ENCODE peak calls at places on chromosome 21, in seven cellular contexts. One of them, this sample, is unnamed.
A peak's percentile ranks its signal among the peaks of the same experiment; 100 is the strongest.

GRCh38 chr21:34839070-34839820 is 170.5 kb downstream of the CLIC6 start:
- DNase-seq in IMR-90: no peak
- DNase-seq in neuronal stem cell: no peak
- DNase-seq in mesenchymal stem cell: no peak
- DNase-seq in H9: no peak
- DNase-seq in H1: no peak
- DNase-seq in trophoblast cell: no peak
- DNase-seq in this sample: no peak

GRCh38 chr21:46229133-46229922 is 754 bp upstream of the LSS start:
- DNase-seq in IMR-90: no peak
- DNase-seq in neuronal stem cell: peak; percentile 74
- DNase-seq in mesenchymal stem cell: no peak
- DNase-seq in H9: no peak
- DNase-seq in H1: no peak
- DNase-seq in trophoblast cell: no peak
- DNase-seq in this sample: peak; percentile 10

GRCh38 chr21:36955783-36956182 is 10.7 kb downstream of the HLCS start:
- DNase-seq in IMR-90: no peak
- DNase-seq in neuronal stem cell: no peak
- DNase-seq in mesenchymal stem cell: no peak
- DNase-seq in H9: no peak
- DNase-seq in H1: no peak
- DNase-seq in trophoblast cell: no peak
- DNase-seq in this sample: no peak

GRCh38 chr21:31713973-31714740 is 17.8 kb downstream of the SCAF4 start:
- DNase-seq in IMR-90: peak; percentile 45
- DNase-seq in neuronal stem cell: no peak
- DNase-seq in mesenchymal stem cell: peak; percentile 34
- DNase-seq in H9: no peak
- DNase-seq in H1: no peak
- DNase-seq in trophoblast cell: peak; percentile 77
- DNase-seq in this sample: no peak

GRCh38 chr21:35321322-35322200 is 272.5 kb upstream of the RUNX1 start:
- DNase-seq in IMR-90: no peak
- DNase-seq in neuronal stem cell: no peak
- DNase-seq in mesenchymal stem cell: no peak
- DNase-seq in H9: no peak
- DNase-seq in H1: no peak
- DNase-seq in trophoblast cell: no peak
- DNase-seq in this sample: no peak

GRCh38 chr21:35172231-35172630 is 123.1 kb upstream of the RUNX1 start:
- DNase-seq in IMR-90: no peak
- DNase-seq in neuronal stem cell: no peak
- DNase-seq in mesenchymal stem cell: no peak
- DNase-seq in H9: no peak
- DNase-seq in H1: no peak
- DNase-seq in trophoblast cell: no peak
- DNase-seq in this sample: no peak

GRCh38 chr21:25670726-25671125 is 31.7 kb downstream of the JAM2 start:
- DNase-seq in IMR-90: peak; percentile 30
- DNase-seq in neuronal stem cell: no peak
- DNase-seq in mesenchymal stem cell: no peak
- DNase-seq in H9: no peak
- DNase-seq in H1: no peak
- DNase-seq in trophoblast cell: no peak
- DNase-seq in this sample: no peak

GRCh38 chr21:39318091-39318959 is 4.9 kb upstream of the BRWD1 start:
- DNase-seq in IMR-90: no peak
- DNase-seq in neuronal stem cell: no peak
- DNase-seq in mesenchymal stem cell: no peak
- DNase-seq in H9: no peak
- DNase-seq in H1: no peak
- DNase-seq in trophoblast cell: peak; percentile 75
- DNase-seq in this sample: no peak

GRCh38 chr21:41280115-41280919 is 36.3 kb upstream of the FAM3B start:
- DNase-seq in IMR-90: peak; percentile 85
- DNase-seq in neuronal stem cell: no peak
- DNase-seq in mesenchymal stem cell: no peak
- DNase-seq in H9: no peak
- DNase-seq in H1: no peak
- DNase-seq in trophoblast cell: peak; percentile 21
- DNase-seq in this sample: no peak

GRCh38 chr21:15978158-15978805 is 248.5 kb downstream of the USP25 start:
- DNase-seq in IMR-90: peak; percentile 6
- DNase-seq in neuronal stem cell: no peak
- DNase-seq in mesenchymal stem cell: no peak
- DNase-seq in H9: no peak
- DNase-seq in H1: no peak
- DNase-seq in trophoblast cell: peak; percentile 30
- DNase-seq in this sample: peak; percentile 75

GRCh38 chr21:38440746-38441145 is 57.5 kb downstream of the ERG start:
- DNase-seq in IMR-90: peak; percentile 80
- DNase-seq in neuronal stem cell: peak; percentile 26
- DNase-seq in mesenchymal stem cell: peak; percentile 92
- DNase-seq in H9: no peak
- DNase-seq in H1: no peak
- DNase-seq in trophoblast cell: peak; percentile 69
- DNase-seq in this sample: peak; percentile 58

GRCh38 chr21:31354604-31355443 is 10.8 kb upstream of the TIAM1 start:
- DNase-seq in IMR-90: peak; percentile 87
- DNase-seq in neuronal stem cell: no peak
- DNase-seq in mesenchymal stem cell: peak; percentile 36
- DNase-seq in H9: no peak
- DNase-seq in H1: no peak
- DNase-seq in trophoblast cell: peak; percentile 92
- DNase-seq in this sample: no peak

GRCh38 chr21:38327984-38328383 is 71.2 kb downstream of the KCNJ15 start:
- DNase-seq in IMR-90: no peak
- DNase-seq in neuronal stem cell: no peak
- DNase-seq in mesenchymal stem cell: no peak
- DNase-seq in H9: no peak
- DNase-seq in H1: no peak
- DNase-seq in trophoblast cell: no peak
- DNase-seq in this sample: no peak

GRCh38 chr21:43754948-43755781 is 20.9 kb downstream of the CSTB start:
- DNase-seq in IMR-90: no peak
- DNase-seq in neuronal stem cell: no peak
- DNase-seq in mesenchymal stem cell: no peak
- DNase-seq in H9: no peak
- DNase-seq in H1: no peak
- DNase-seq in trophoblast cell: no peak
- DNase-seq in this sample: no peak

GRCh38 chr21:37237346-37237745 is 29.8 kb downstream of the VPS26C start:
- DNase-seq in IMR-90: no peak
- DNase-seq in neuronal stem cell: no peak
- DNase-seq in mesenchymal stem cell: no peak
- DNase-seq in H9: no peak
- DNase-seq in H1: no peak
- DNase-seq in trophoblast cell: no peak
- DNase-seq in this sample: no peak

GRCh38 chr21:32733356-32733755 is 5.5 kb upstream of the SYNJ1 start:
- DNase-seq in IMR-90: no peak
- DNase-seq in neuronal stem cell: no peak
- DNase-seq in mesenchymal stem cell: no peak
- DNase-seq in H9: no peak
- DNase-seq in H1: no peak
- DNase-seq in trophoblast cell: no peak
- DNase-seq in this sample: no peak

GRCh38 chr21:42607525-42608102 is 45.8 kb upstream of the PDE9A start:
- DNase-seq in IMR-90: no peak
- DNase-seq in neuronal stem cell: no peak
- DNase-seq in mesenchymal stem cell: no peak
- DNase-seq in H9: no peak
- DNase-seq in H1: no peak
- DNase-seq in trophoblast cell: peak; percentile 47
- DNase-seq in this sample: no peak

GRCh38 chr21:42612390-42612789 is 41.0 kb upstream of the PDE9A start:
- DNase-seq in IMR-90: no peak
- DNase-seq in neuronal stem cell: no peak
- DNase-seq in mesenchymal stem cell: no peak
- DNase-seq in H9: no peak
- DNase-seq in H1: no peak
- DNase-seq in trophoblast cell: no peak
- DNase-seq in this sample: no peak

GRCh38 chr21:42613756-42614155 is 39.7 kb upstream of the PDE9A start:
- DNase-seq in IMR-90: no peak
- DNase-seq in neuronal stem cell: no peak
- DNase-seq in mesenchymal stem cell: no peak
- DNase-seq in H9: no peak
- DNase-seq in H1: no peak
- DNase-seq in trophoblast cell: no peak
- DNase-seq in this sample: no peak

GRCh38 chr21:42611852-42612251 is 41.6 kb upstream of the PDE9A start:
- DNase-seq in IMR-90: no peak
- DNase-seq in neuronal stem cell: no peak
- DNase-seq in mesenchymal stem cell: no peak
- DNase-seq in H9: no peak
- DNase-seq in H1: no peak
- DNase-seq in trophoblast cell: no peak
- DNase-seq in this sample: no peak

GRCh38 chr21:42609806-42610205 is 43.6 kb upstream of the PDE9A start:
- DNase-seq in IMR-90: no peak
- DNase-seq in neuronal stem cell: no peak
- DNase-seq in mesenchymal stem cell: no peak
- DNase-seq in H9: no peak
- DNase-seq in H1: no peak
- DNase-seq in trophoblast cell: no peak
- DNase-seq in this sample: no peak
- H3K18ac ChIP-seq in IMR-90: no peak overlapping the region
- H3K18ac ChIP-seq in neuronal stem cell: no peak overlapping the region
- H3K18ac ChIP-seq in mesenchymal stem cell: no peak overlapping the region
- H3K18ac ChIP-seq in H9: no peak overlapping the region
- H3K18ac ChIP-seq in H1: no peak overlapping the region
- H3K18ac ChIP-seq in trophoblast cell: no peak overlapping the region
- H3K18ac ChIP-seq in this sample: no peak overlapping the region

DNA sequence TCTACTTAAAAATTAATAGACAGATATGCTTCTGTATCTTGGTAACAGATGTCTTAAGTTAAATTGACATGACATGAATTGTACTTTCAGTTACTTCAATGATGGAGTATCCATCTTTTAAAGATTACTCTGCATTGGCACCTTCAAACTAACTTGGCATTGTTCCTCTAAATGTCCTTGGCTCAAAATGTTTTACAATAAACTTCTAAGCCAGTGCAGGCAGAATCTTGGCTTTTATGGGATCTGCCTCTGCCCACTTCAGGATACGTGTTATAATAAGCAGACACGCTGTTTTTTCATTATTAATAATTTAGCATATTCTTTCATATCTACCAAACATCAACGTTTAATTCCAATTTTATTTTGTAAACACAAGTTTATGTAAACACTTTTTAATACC is 873.4 kb upstream of the ADAMTS5 start:
- DNase-seq in IMR-90: no peak
- DNase-seq in neuronal stem cell: no peak
- DNase-seq in mesenchymal stem cell: no peak
- DNase-seq in H9: no peak
- DNase-seq in H1: no peak
- DNase-seq in trophoblast cell: no peak
- DNase-seq in this sample: no peak
- H3K18ac ChIP-seq in IMR-90: no peak overlapping the region
- H3K18ac ChIP-seq in neuronal stem cell: no peak overlapping the region
- H3K18ac ChIP-seq in mesenchymal stem cell: no peak overlapping the region
- H3K18ac ChIP-seq in H9: no peak overlapping the region
- H3K18ac ChIP-seq in H1: no peak overlapping the region
- H3K18ac ChIP-seq in trophoblast cell: no peak overlapping the region
- H3K18ac ChIP-seq in this sample: no peak overlapping the region

DNA sequence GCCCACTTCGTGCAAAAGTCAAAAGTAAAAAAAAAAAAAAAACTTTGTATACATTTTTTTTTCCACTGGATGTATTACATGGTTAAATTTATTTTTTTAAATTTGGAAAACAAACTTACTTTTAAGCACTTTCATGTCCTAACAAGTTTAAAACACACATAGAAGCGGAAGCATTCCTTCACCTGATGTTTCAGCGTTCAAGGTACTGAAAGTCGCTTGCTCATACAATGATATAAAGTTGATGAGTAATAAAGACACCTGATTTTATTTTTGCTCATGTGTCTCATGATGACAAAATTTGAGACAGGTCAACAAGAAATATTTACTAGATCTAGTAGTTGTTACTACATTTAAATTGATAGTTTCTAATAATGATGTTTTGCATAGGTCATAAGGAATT is 35.5 kb downstream of the ADAMTS1 start:
- DNase-seq in IMR-90: no peak
- DNase-seq in neuronal stem cell: no peak
- DNase-seq in mesenchymal stem cell: no peak
- DNase-seq in H9: no peak
- DNase-seq in H1: no peak
- DNase-seq in trophoblast cell: no peak
- DNase-seq in this sample: no peak
- H3K18ac ChIP-seq in IMR-90: peak overlapping the region; percentile 43
- H3K18ac ChIP-seq in neuronal stem cell: no peak overlapping the region
- H3K18ac ChIP-seq in mesenchymal stem cell: no peak overlapping the region
- H3K18ac ChIP-seq in H9: no peak overlapping the region
- H3K18ac ChIP-seq in H1: no peak overlapping the region
- H3K18ac ChIP-seq in trophoblast cell: no peak overlapping the region
- H3K18ac ChIP-seq in this sample: no peak overlapping the region

DNA sequence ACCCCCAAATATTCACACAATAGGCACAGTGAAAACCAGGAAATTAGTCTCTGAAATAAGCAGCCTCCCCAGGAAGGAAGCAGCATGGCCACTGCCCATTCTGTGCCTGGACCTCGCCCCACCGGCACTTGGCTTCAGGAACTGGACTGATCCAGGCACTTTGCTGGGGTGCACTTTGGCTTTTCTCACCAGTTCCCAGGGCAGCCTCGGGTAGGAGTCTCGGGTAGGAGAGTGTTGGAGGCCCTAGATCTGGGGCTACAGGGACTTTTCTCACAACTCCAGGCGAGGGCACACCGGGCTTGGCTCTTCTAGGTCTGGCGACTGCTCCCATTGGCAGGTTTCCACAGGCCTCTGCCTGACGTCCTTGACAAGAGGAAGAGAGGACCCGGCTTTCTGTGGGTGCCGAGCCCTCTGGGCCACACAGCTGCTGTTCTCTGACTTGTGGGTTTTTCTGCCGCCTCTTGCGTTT is 18.7 kb downstream of the ADARB1 start:
- DNase-seq in IMR-90: no peak
- DNase-seq in neuronal stem cell: no peak
- DNase-seq in mesenchymal stem cell: no peak
- DNase-seq in H9: no peak
- DNase-seq in H1: no peak
- DNase-seq in trophoblast cell: no peak
- DNase-seq in this sample: no peak
- H3K18ac ChIP-seq in IMR-90: no peak overlapping the region
- H3K18ac ChIP-seq in neuronal stem cell: no peak overlapping the region
- H3K18ac ChIP-seq in mesenchymal stem cell: no peak overlapping the region
- H3K18ac ChIP-seq in H9: no peak overlapping the region
- H3K18ac ChIP-seq in H1: no peak overlapping the region
- H3K18ac ChIP-seq in trophoblast cell: no peak overlapping the region
- H3K18ac ChIP-seq in this sample: no peak overlapping the region

DNA sequence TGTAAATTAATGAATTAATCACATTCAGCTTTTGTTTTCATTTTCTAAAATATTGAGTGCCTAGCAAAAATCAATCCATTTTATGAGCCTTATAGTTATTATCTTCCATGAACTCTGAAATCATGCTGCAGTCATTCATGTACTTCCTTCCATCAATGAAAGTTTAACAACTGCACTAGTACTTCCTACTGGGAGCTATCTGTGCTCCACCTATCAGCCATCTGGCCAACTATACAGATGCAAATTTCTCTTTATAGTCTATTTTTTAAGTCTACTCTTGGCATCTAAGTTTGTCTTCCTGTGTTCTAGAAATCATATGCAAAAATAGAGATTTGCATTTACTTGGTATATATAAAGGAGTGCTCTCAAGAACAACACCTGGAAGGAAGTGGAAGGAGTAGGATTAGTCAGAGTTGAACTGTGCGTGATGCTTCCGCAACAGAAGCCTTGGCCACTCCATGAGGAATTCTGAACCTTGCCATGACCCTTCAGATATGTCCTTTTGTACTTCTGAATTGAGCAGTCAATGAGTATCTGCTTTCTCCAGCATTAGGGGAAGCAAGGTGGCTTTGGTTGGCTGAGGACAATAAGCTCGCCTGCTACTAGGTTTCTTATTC is 403.2 kb upstream of the ADAMTS5 start:
- DNase-seq in IMR-90: no peak
- DNase-seq in neuronal stem cell: no peak
- DNase-seq in mesenchymal stem cell: no peak
- DNase-seq in H9: no peak
- DNase-seq in H1: no peak
- DNase-seq in trophoblast cell: no peak
- DNase-seq in this sample: no peak
- H3K18ac ChIP-seq in IMR-90: peak overlapping the region; percentile 46
- H3K18ac ChIP-seq in neuronal stem cell: no peak overlapping the region
- H3K18ac ChIP-seq in mesenchymal stem cell: no peak overlapping the region
- H3K18ac ChIP-seq in H9: no peak overlapping the region
- H3K18ac ChIP-seq in H1: no peak overlapping the region
- H3K18ac ChIP-seq in trophoblast cell: no peak overlapping the region
- H3K18ac ChIP-seq in this sample: peak overlapping the region; percentile 60

This sample was measured in mesendoderm.